ENCODE peak calls at places on chromosomes 3 and 15, in four cellular contexts. P, U, E and X are unnamed samples.

GRCh38 chr3:38564631-38565338 is 68.6 kb downstream of the EXOG start:
- DNase-seq in U (no peak), E (no peak), P (no peak), X (no peak)

GRCh38 chr3:186589856-186590579 is 19.5 kb downstream of the DNAJB11 start:
- DNase-seq in U (no peak), E (no peak), P (peak), X (peak)

GRCh38 chr3:130783629-130784028 is 37.0 kb upstream of the PIK3R4 start:
- DNase-seq in E (no peak), U (no peak), P (no peak), X (no peak)

GRCh38 chr15:65869954-65870871 is 922 bp downstream of the RAB11A start:
- DNase-seq in U (peak), E (peak), P (peak), X (peak)

GRCh38 chr15:27845535-27846369 is 253.4 kb downstream of the OCA2 start:
- DNase-seq in E (no peak), P (no peak), U (no peak), X (no peak)

GRCh38 chr3:61574854-61575253 is 13.5 kb downstream of the PTPRG start:
- DNase-seq in P (peak), E (no peak), U (no peak), X (peak)

GRCh38 chr15:42405876-42406482 is 46.7 kb downstream of the CAPN3 start:
- DNase-seq in P (peak), U (no peak), E (no peak), X (no peak)

GRCh38 chr3:133860519-133860918 is 35.2 kb downstream of the RAB6B start:
- DNase-seq in E (no peak), U (no peak), P (no peak), X (no peak)

GRCh38 chr3:133532951-133533350 is 40.5 kb upstream of the CDV3 start:
- DNase-seq in P (no peak), U (no peak), E (no peak), X (no peak)

GRCh38 chr15:57440799-57441198 is 64.5 kb downstream of the CGNL1 start:
- DNase-seq in P (peak), U (no peak), E (no peak), X (no peak)

GRCh38 chr15:95603802-95604201 is 726.7 kb upstream of the NR2F2 start:
- DNase-seq in E (no peak), P (no peak), U (no peak), X (no peak)

GRCh38 chr3:152943645-152944044 is 108.7 kb downstream of the P2RY1 start:
- DNase-seq in P (peak), U (no peak), E (no peak), X (peak)

GRCh38 chr3:79846148-79846933 is 78.5 kb upstream of the ROBO1 start:
- DNase-seq in E (no peak), P (no peak), U (peak), X (peak)

GRCh38 chr3:196966526-196967401 is 1.9 kb downstream of the PIGZ start:
- DNase-seq in E (no peak), U (no peak), P (no peak), X (no peak)

GRCh38 chr3:151550642-151551041 is 89.8 kb upstream of the IGSF10 start:
- DNase-seq in P (no peak), E (no peak), U (no peak), X (no peak)

GRCh38 chr3:133491481-133492059 is 81.9 kb upstream of the CDV3 start:
- DNase-seq in P (no peak), U (no peak), E (no peak), X (no peak)

GRCh38 chr3:190566043-190566933 is 52.4 kb downstream of the IL1RAP start:
- DNase-seq in U (no peak), P (peak), E (no peak), X (peak)

GRCh38 chr15:82651708-82652107 is 4.5 kb upstream of the CPEB1 start:
- DNase-seq in P (no peak), E (no peak), U (no peak), X (no peak)

GRCh38 chr3:51539291-51539891 is 872 bp downstream of the RAD54L2 start:
- DNase-seq in U (peak), E (no peak), P (peak), X (peak)

GRCh38 chr15:88447206-88447605 is 20.0 kb downstream of the MRPL46 start:
- DNase-seq in P (no peak), U (peak), E (no peak), X (no peak)

GRCh38 chr15:31328425-31328998 is 1.9 kb downstream of the KLF13 start:
- DNase-seq in U (peak), P (peak), E (no peak), X (peak)

GRCh38 chr3:63886843-63887242 is 23.2 kb downstream of the ATXN7 start:
- DNase-seq in E (no peak), U (no peak), P (no peak), X (no peak)

GRCh38 chr15:38069506-38069905 is 135.1 kb downstream of the TMCO5A start:
- DNase-seq in U (peak), P (peak), E (no peak), X (peak)

GRCh38 chr3:77039606-77040553 is at the start of gene ROBO2:
- DNase-seq in U (no peak), P (peak), E (peak), X (no peak)

GRCh38 chr15:37014137-37014536 is 86.2 kb downstream of the MEIS2 start:
- DNase-seq in P (no peak), U (no peak), E (no peak), X (no peak)

GRCh38 chr15:42385206-42385979 is 26.1 kb downstream of the CAPN3 start:
- DNase-seq in U (peak), P (peak), E (peak), X (peak)

GRCh38 chr3:29465836-29466235 is 185.0 kb downstream of the RBMS3 start:
- DNase-seq in E (no peak), U (no peak), P (peak), X (peak)

GRCh38 chr3:185645596-185646381 is 59.7 kb downstream of the SENP2 start:
- DNase-seq in E (no peak), P (no peak), U (no peak), X (no peak)

GRCh38 chr15:38226867-38227266 is 25.8 kb upstream of the SPRED1 start:
- DNase-seq in E (no peak), U (no peak), P (peak), X (peak)

GRCh38 chr15:93071469-93071891 is 17.5 kb downstream of the RGMA start:
- DNase-seq in U (no peak), E (no peak), P (peak), X (no peak)

GRCh38 chr3:154121236-154122095 is at the start of gene ARHGEF26:
- DNase-seq in U (peak), P (peak), E (peak), X (peak)

GRCh38 chr3:187481426-187481825 is 113.2 kb downstream of the RTP4 start:
- DNase-seq in U (no peak), E (no peak), P (no peak), X (no peak)

GRCh38 chr15:25242957-25243799 is 195.6 kb downstream of the UBE3A start:
- DNase-seq in E (no peak), U (no peak), P (no peak), X (no peak)

GRCh38 chr15:68450192-68450591 is 18.2 kb upstream of the ITGA11 start:
- DNase-seq in E (no peak), U (no peak), P (no peak), X (no peak)

GRCh38 chr15:41930221-41930866 is 36.5 kb upstream of the SPTBN5 start:
- DNase-seq in E (no peak), P (peak), U (no peak), X (peak)

GRCh38 chr3:133865136-133865855 is 30.4 kb downstream of the RAB6B start:
- DNase-seq in P (no peak), U (no peak), E (no peak), X (no peak)

GRCh38 chr15:70170096-70170699 is 72.5 kb upstream of the TLE3 start:
- DNase-seq in U (no peak), P (no peak), E (no peak), X (no peak)

GRCh38 chr3:34357461-34357860 is 559.0 kb downstream of the PDCD6IP start:
- DNase-seq in E (no peak), U (no peak), P (peak), X (peak)

GRCh38 chr15:43225201-43225949 is 4.6 kb upstream of the EPB42 start:
- DNase-seq in P (peak), U (peak), E (no peak), X (peak)

GRCh38 chr3:58994746-58995330 is 55.0 kb downstream of the CFAP20DC start:
- DNase-seq in P (peak), E (peak), U (peak), X (peak)

GRCh38 chr3:97827741-97828471 is 6.1 kb downstream of the CRYBG3 start:
- DNase-seq in P (no peak), E (no peak), U (no peak), X (no peak)

GRCh38 chr3:97829198-97829597 is 7.4 kb downstream of the CRYBG3 start:
- DNase-seq in E (no peak), P (no peak), U (no peak), X (no peak)

GRCh38 chr3:97830627-97831026 is 8.8 kb downstream of the CRYBG3 start:
- DNase-seq in U (no peak), P (no peak), E (no peak), X (no peak)

GRCh38 chr3:97835761-97836160 is 13.9 kb downstream of the CRYBG3 start:
- DNase-seq in U (no peak), E (no peak), P (peak), X (no peak)

GRCh38 chr3:97831140-97831539 is 9.3 kb downstream of the CRYBG3 start:
- DNase-seq in U (no peak), E (no peak), P (no peak), X (no peak)
- TF ChIP-seq CTCF in U (no peak), E (no peak), P (no peak), X (no peak)

DNA sequence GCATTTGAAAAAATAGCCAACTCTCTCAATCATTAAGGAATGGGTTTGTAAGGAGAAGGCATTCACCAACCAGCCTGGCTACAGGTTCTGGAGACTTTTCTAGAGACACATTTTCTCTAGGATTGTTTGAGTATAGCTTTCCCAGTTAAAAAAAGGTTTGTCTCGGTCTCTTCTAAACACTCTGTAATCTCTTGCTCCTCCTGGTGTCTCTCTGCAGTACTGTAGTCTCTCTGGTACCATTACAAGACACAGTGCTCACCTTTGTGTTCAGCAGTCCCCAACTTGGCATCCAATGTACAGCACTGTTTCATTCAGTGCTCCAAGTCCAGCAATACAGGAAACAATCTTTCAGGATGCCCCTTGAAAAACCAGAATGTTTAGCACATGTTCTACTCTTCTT is 534.4 kb downstream of the ZNF385D start:
- DNase-seq in E (no peak), U (no peak), P (peak), X (peak)
- TF ChIP-seq CTCF in E (peak), U (peak), P (peak), X (peak)

DNA sequence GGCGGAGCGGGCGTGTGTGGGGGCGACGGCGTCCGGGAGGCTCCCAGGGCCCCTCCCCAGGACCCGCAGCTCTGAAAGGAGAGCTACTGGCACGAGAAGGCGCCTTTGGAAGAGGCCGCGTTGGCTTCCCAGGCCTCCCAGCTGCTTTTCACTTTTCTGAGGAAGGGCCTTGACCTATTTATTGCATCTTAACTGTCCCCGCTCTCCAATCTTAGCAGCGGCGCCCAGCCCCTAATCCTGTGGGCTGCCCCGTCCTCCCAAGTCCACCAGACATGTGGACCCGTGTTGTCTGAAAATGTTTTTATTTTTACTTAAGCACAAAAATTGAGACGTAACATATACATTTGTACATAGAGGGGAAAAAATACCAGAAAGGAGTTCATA is 481 bp upstream of the ULK3 start:
- DNase-seq in U (no peak), P (no peak), E (no peak), X (no peak)
- TF ChIP-seq CTCF in U (peak), P (no peak), E (no peak), X (no peak)

DNA sequence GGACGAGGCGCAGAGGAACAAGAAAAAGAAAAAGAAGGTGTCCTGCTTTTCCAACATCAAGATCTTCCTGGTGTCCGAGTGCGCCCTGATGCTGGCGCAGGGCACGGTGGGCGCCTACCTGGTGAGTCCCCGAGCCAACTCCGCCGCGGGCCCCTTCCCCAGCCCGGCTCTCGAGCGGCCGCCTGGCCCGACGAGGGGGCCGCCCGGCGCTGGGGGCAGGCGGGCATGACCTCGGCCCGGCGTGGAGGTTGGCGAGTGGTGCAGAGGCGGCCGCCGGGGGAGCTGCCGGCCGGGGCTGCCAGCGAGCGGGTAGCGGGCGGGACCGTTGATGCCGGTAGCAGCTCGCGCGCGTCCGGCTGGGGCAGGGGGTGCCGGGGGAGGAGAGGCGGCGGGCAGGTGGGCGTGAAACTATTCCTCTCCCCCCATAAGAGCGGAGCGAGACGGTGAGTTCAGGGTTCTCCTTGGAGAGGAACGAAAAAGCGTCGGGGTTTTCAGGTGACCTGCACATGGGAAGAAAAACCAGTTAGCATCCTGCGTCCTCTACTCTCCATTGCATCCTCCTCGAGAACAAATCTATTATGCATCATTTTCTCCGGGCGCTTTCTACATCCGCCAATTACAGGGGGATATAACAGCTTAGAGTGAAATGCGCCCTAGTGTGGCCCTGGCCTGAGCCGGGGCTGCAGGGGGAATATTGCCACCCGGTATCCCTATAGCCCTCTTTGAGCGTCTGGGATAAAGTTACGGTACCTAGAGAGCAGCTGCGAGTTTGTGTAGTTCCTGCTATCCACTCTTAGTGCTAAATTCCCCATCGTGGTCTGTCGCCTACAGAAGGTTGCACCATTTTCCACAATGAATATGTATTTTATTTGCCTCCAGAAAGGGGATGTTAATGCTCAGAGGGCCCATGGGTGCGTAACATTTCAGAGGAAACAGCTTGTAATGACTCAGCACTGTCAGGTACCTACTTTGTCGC is 748 bp downstream of the SLCO3A1 start:
- DNase-seq in E (peak), U (peak), P (peak), X (peak)
- TF ChIP-seq CTCF in E (peak), U (peak), P (no peak), X (peak)

GRCh38 chr3:66413151-66413751 is 87.6 kb downstream of the LRIG1 start:
- DNase-seq in E (no peak), P (peak), U (no peak), X (no peak)
- TF ChIP-seq CTCF in E (no peak), P (no peak), U (no peak), X (no peak)

DNA sequence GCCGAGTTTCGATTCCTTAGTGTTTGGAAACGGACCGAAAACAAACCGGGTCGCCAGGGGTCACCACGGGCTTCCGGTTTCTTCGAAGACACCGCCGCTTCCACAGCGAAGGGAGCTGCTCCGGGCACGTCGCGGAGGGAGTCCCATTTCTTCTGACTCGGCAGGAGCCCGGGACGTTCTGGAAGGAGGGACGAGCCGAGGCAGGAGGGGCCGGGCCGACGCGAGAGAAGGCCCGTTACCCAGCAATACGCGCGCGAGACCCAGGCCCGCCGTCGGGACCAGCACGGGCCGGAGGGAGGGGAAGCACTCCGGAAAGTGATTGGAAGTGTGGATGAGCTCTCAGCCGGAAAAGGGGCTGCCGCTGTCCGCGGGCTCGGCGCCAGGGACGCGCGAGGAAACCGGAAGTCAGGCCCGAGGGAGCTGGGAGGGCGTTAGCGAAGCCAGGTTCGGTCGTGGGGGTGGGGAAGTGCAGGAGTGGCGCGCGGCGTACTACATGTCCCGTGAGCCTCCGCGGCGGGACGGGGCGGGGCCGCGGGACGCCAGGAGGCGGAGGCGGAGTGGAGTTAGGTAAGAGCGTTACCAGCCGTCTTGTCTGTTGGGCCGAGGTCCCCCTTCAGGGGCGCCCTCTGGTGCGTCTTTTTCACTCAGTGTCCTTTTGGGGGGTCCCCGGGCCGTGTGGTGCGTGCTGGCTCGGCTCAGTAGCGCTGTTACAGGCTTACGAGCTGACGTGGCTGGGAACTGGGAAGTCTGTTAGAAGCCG is at the start of the genes AZI2 and ZCWPW2:
- DNase-seq in P (peak), E (peak), U (peak), X (peak)
- TF ChIP-seq CTCF in P (peak), E (peak), U (peak), X (peak)

DNA sequence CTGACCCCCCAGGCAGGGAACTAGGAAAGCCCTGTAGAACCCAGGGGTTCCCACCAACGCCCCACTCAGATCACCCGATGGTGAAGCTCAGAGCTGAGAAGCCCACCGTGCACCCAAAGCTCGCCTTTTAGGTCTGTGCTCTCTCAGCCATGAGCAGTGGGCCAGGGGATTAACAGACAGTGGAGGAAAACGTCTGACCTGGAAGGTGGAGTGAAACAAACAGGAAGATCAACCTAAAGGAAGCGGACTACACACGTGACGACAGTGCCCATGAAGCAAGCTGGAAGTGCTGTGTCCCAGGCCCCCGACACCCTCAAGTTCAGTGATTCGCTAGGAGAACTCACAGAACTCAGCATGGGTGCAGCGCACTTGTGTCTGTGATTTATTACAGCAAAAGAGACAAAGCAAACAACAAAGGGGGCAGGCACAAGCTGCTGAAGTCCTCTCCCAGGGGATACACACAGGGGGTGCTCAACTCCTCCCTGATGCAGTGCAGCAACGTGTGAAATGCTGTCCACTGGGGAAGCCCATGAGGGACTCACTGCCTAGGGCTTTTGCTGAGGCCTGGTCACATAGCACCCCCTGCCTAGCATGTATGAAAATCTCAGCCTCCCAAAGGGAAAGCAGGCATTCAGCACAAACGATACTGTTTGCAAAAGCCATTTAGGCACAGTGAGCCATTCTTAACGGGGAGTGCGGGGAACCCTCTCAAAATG is 43.5 kb downstream of the CFAP92 start:
- DNase-seq in U (peak), P (peak), E (no peak), X (no peak)
- TF ChIP-seq CTCF in U (peak), P (no peak), E (peak), X (no peak)